ENCODE peak calls at places on chromosome 22, in seven cellular contexts. W, G, J, L, E, T and V are unnamed samples.

GRCh38 chr22:49266561-49267519 is 560.8 kb downstream of the BRD1 start:
- DNase-seq in T (no peak), G (no peak), W (no peak), E (no peak), J (no peak), L (no peak), V (no peak)

GRCh38 chr22:41951898-41952474 is at the start of gene SMIM45:
- DNase-seq in L (no peak), T (no peak), J (no peak), W (no peak), E (peak; percentile 79), G (no peak), V (no peak)

GRCh38 chr22:38941488-38941987 is 15.9 kb upstream of the APOBEC3A start:
- DNase-seq in E (no peak), T (no peak), W (peak; percentile 88), L (no peak), J (no peak), G (no peak), V (no peak)

GRCh38 chr22:18954941-18955571 is 19.0 kb upstream of the PRODH start:
- DNase-seq in J (no peak), L (no peak), E (no peak), W (no peak), G (no peak), T (no peak), V (peak; percentile 37)

GRCh38 chr22:26658161-26658560 is 773 bp downstream of the MIAT start:
- DNase-seq in E (peak; percentile 56), G (no peak), W (no peak), T (no peak), J (no peak), L (no peak), V (no peak)

GRCh38 chr22:26479792-26480610 is 3.6 kb downstream of the HPS4 start:
- DNase-seq in E (no peak), J (no peak), T (no peak), G (no peak), W (no peak), L (no peak), V (no peak)

GRCh38 chr22:31857247-31857646 is 87.1 kb upstream of the YWHAH start:
- DNase-seq in L (no peak), J (no peak), W (no peak), E (peak; percentile 96), G (no peak), T (no peak), V (no peak)

GRCh38 chr22:33142282-33142681 is 84.1 kb upstream of the SYN3 start:
- DNase-seq in T (no peak), E (no peak), J (no peak), W (no peak), L (no peak), G (no peak), V (no peak)

GRCh38 chr22:49291781-49292180 is 535.9 kb downstream of the BRD1 start:
- DNase-seq in T (no peak), J (no peak), E (no peak), G (no peak), L (no peak), W (no peak), V (no peak)

GRCh38 chr22:27726344-27726725 is 75.2 kb downstream of the MN1 start:
- DNase-seq in J (no peak), T (no peak), E (no peak), L (no peak), G (no peak), W (no peak), V (no peak)

GRCh38 chr22:46881373-46882118 is 119.1 kb downstream of the TBC1D22A start:
- DNase-seq in T (peak; percentile 59), L (no peak), W (no peak), E (no peak), J (peak; percentile 2), G (no peak), V (no peak)
- H3K27ac ChIP-seq in T (peak overlapping the region; percentile 83), L (no peak overlapping the region), W (no peak overlapping the region), E (no peak overlapping the region), J (peak overlapping the region; percentile 6), G (no peak overlapping the region), V (peak overlapping the region; percentile 45)

GRCh38 chr22:37417264-37417663 is 10.0 kb downstream of the ELFN2 start:
- DNase-seq in E (no peak), T (no peak), W (no peak), L (no peak), J (no peak), G (no peak), V (no peak)
- H3K27ac ChIP-seq in E (no peak overlapping the region), T (no peak overlapping the region), W (no peak overlapping the region), L (no peak overlapping the region), J (peak overlapping the region; percentile 73), G (no peak overlapping the region), V (no peak overlapping the region)

DNA sequence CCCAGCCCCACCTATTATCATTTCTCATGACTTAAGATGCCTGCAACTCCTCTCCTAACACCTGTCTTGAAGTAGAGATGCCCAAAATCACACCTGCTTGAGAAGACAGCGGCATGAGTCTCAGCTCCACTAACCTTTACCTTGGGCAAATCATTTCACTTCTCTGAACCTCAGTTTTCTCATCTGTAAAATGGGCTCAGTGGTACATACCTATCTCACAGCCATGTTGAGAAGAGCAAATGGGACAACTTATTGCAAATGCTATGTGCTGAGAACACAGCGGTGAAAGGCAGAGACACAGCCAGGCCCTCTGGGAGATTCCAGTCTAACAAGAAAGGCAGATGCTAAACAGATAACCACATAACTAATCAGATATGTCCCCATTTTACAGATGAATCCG is 7.8 kb downstream of the TST start:
- DNase-seq in L (no peak), T (no peak), G (no peak), W (no peak), J (no peak), E (no peak), V (no peak)
- H3K27ac ChIP-seq in L (no peak overlapping the region), T (peak overlapping the region; percentile 71), G (no peak overlapping the region), W (no peak overlapping the region), J (no peak overlapping the region), E (no peak overlapping the region), V (no peak overlapping the region)

GRCh38 chr22:30265131-30265720 is 1.4 kb downstream of the OSM start:
- DNase-seq in E (no peak), L (no peak), W (no peak), T (no peak), G (no peak), J (no peak), V (no peak)
- H3K27ac ChIP-seq in E (no peak overlapping the region), L (peak overlapping the region; percentile 90), W (no peak overlapping the region), T (no peak overlapping the region), G (peak overlapping the region; percentile 94), J (no peak overlapping the region), V (no peak overlapping the region)

GRCh38 chr22:40728731-40729189 is 49.5 kb downstream of the MCHR1 start:
- DNase-seq in W (no peak), G (peak; percentile 77), J (no peak), T (no peak), E (peak; percentile 54), L (peak; percentile 58), V (no peak)
- H3K27ac ChIP-seq in W (no peak overlapping the region), G (peak overlapping the region; percentile 80), J (peak overlapping the region; percentile 60), T (no peak overlapping the region), E (peak overlapping the region; percentile 49), L (peak overlapping the region; percentile 71), V (no peak overlapping the region)

GRCh38 chr22:20510811-20511577 is 3.6 kb downstream of the MED15 start:
- DNase-seq in J (no peak), W (no peak), E (no peak), T (no peak), G (no peak), L (no peak), V (no peak)
- H3K27ac ChIP-seq in J (peak overlapping the region; percentile 63), W (peak overlapping the region; percentile 44), E (no peak overlapping the region), T (peak overlapping the region; percentile 97), G (no peak overlapping the region), L (no peak overlapping the region), V (no peak overlapping the region)

DNA sequence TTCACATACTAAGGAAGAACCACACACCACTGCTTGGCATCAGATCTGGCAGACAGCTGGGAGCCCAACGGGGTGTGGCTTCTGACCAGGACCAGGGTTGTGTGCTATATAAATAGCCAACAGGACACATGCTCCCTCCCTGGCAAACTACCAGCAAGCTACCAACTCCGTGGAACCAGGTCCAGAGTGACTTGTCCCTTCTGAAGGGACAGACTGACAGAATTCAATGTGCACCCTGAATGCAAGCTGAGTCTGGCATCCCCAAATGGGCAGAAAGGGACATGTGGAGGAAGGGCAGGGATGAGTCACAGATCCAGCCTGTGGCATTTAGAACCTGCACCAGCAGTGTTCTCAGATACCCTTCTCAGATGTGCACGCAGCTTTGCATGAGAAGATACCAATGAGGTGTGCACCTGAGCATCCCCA is 92.9 kb downstream of the MICAL3 start:
- DNase-seq in G (no peak), T (peak; percentile 73), W (no peak), J (no peak), L (no peak), E (no peak), V (peak; percentile 62)
- H3K27ac ChIP-seq in G (no peak overlapping the region), T (peak overlapping the region; percentile 83), W (no peak overlapping the region), J (peak overlapping the region; percentile 54), L (no peak overlapping the region), E (no peak overlapping the region), V (peak overlapping the region; percentile 70)

GRCh38 chr22:46224044-46224746 is 25.9 kb downstream of the CDPF1 start:
- DNase-seq in T (no peak), E (no peak), L (no peak), J (no peak), G (no peak), W (no peak), V (no peak)

GRCh38 chr22:46226577-46226976 is 23.5 kb downstream of the CDPF1 start:
- DNase-seq in W (no peak), J (no peak), T (no peak), L (no peak), G (no peak), E (no peak), V (no peak)

GRCh38 chr22:46220921-46221320 is 29.2 kb downstream of the CDPF1 start:
- DNase-seq in G (no peak), E (no peak), L (no peak), W (peak; percentile 3), J (no peak), T (no peak), V (no peak)

GRCh38 chr22:46225631-46226030 is 24.5 kb downstream of the CDPF1 start:
- DNase-seq in T (no peak), L (no peak), G (no peak), E (no peak), W (no peak), J (no peak), V (no peak)

GRCh38 chr22:46224771-46225290 is 25.3 kb downstream of the CDPF1 start:
- DNase-seq in G (no peak), J (no peak), E (no peak), T (no peak), W (no peak), L (no peak), V (no peak)
- H3K27ac ChIP-seq in G (no peak overlapping the region), J (no peak overlapping the region), E (no peak overlapping the region), T (no peak overlapping the region), W (no peak overlapping the region), L (no peak overlapping the region), V (no peak overlapping the region)

DNA sequence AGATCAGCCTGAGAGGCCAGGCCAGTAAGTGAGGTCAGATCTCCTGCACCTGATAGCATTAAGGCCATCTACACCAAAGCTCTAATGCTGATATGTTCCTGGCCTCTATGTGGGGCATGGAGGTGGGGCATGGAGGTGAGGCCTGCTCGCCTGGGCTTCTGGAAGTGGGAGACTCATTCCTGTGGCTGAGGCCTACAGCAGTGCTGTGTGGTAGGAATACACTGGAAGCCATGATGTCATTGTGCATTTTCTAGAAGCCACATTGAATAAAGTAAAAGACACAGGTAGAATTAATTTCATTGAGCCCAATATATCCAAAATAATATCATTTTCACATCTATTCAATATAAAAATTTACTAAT is 2.7 kb downstream of the PNPLA3 start:
- DNase-seq in E (no peak), W (no peak), L (no peak), T (no peak), J (peak; percentile 39), G (no peak), V (no peak)
- H3K27ac ChIP-seq in E (no peak overlapping the region), W (no peak overlapping the region), L (no peak overlapping the region), T (no peak overlapping the region), J (peak overlapping the region; percentile 86), G (no peak overlapping the region), V (no peak overlapping the region)